ENCODE peak calls at places on chromosomes 5 and 9, in nine cellular contexts. One of them, this sample, is unnamed.

GRCh38 chr5:53463909-53464621 is 16.4 kb upstream of the FST start:
- DNase-seq in uterus: no peak
- DNase-seq in HCT116: no peak
- DNase-seq in breast epithelium: no peak
- DNase-seq in suprapubic skin: no peak
- DNase-seq in right lobe of liver: no peak
- DNase-seq in prostate gland: no peak
- DNase-seq in spleen: no peak
- DNase-seq in transverse colon: no peak
- DNase-seq in this sample: no peak

GRCh38 chr5:136025900-136026299 is 2.9 kb upstream of the TGFBI start:
- DNase-seq in uterus: peak; percentile 59
- DNase-seq in HCT116: no peak
- DNase-seq in breast epithelium: no peak
- DNase-seq in suprapubic skin: no peak
- DNase-seq in right lobe of liver: no peak
- DNase-seq in prostate gland: no peak
- DNase-seq in spleen: no peak
- DNase-seq in transverse colon: no peak
- DNase-seq in this sample: no peak

GRCh38 chr5:1054018-1054798 is 45.6 kb downstream of the NKD2 start:
- DNase-seq in uterus: no peak
- DNase-seq in HCT116: no peak
- DNase-seq in breast epithelium: no peak
- DNase-seq in suprapubic skin: no peak
- DNase-seq in right lobe of liver: peak; percentile 15
- DNase-seq in prostate gland: no peak
- DNase-seq in spleen: no peak
- DNase-seq in transverse colon: no peak
- DNase-seq in this sample: no peak

GRCh38 chr9:84393266-84393905 is 52.8 kb upstream of the SLC28A3 start:
- DNase-seq in uterus: no peak
- DNase-seq in HCT116: no peak
- DNase-seq in breast epithelium: no peak
- DNase-seq in suprapubic skin: no peak
- DNase-seq in right lobe of liver: no peak
- DNase-seq in prostate gland: no peak
- DNase-seq in spleen: no peak
- DNase-seq in transverse colon: no peak
- DNase-seq in this sample: no peak

GRCh38 chr9:72856985-72857631 is 95.7 kb downstream of the ALDH1A1 start:
- DNase-seq in uterus: no peak
- DNase-seq in HCT116: peak; percentile 65
- DNase-seq in breast epithelium: no peak
- DNase-seq in suprapubic skin: no peak
- DNase-seq in right lobe of liver: no peak
- DNase-seq in prostate gland: peak; percentile 27
- DNase-seq in spleen: no peak
- DNase-seq in transverse colon: no peak
- DNase-seq in this sample: peak; percentile 29

GRCh38 chr5:74765201-74765600 is 1.7 kb downstream of the GFM2 start:
- DNase-seq in uterus: no peak
- DNase-seq in HCT116: no peak
- DNase-seq in breast epithelium: no peak
- DNase-seq in suprapubic skin: no peak
- DNase-seq in right lobe of liver: no peak
- DNase-seq in prostate gland: no peak
- DNase-seq in spleen: no peak
- DNase-seq in transverse colon: no peak
- DNase-seq in this sample: no peak

GRCh38 chr5:141484499-141485304 is at the start of gene PCDHGC4:
- DNase-seq in uterus: no peak
- DNase-seq in HCT116: no peak
- DNase-seq in breast epithelium: no peak
- DNase-seq in suprapubic skin: no peak
- DNase-seq in right lobe of liver: no peak
- DNase-seq in prostate gland: no peak
- DNase-seq in spleen: no peak
- DNase-seq in transverse colon: no peak
- DNase-seq in this sample: no peak

GRCh38 chr5:17132444-17133083 is 84.9 kb upstream of the BASP1 start:
- DNase-seq in uterus: no peak
- DNase-seq in HCT116: no peak
- DNase-seq in breast epithelium: no peak
- DNase-seq in suprapubic skin: no peak
- DNase-seq in right lobe of liver: no peak
- DNase-seq in prostate gland: no peak
- DNase-seq in spleen: no peak
- DNase-seq in transverse colon: no peak
- DNase-seq in this sample: no peak

GRCh38 chr5:114411380-114411931 is 49.6 kb downstream of the KCNN2 start:
- DNase-seq in uterus: no peak
- DNase-seq in HCT116: no peak
- DNase-seq in breast epithelium: no peak
- DNase-seq in suprapubic skin: no peak
- DNase-seq in right lobe of liver: no peak
- DNase-seq in prostate gland: no peak
- DNase-seq in spleen: no peak
- DNase-seq in transverse colon: no peak
- DNase-seq in this sample: no peak

GRCh38 chr9:72864327-72864726 is 88.5 kb downstream of the ALDH1A1 start:
- DNase-seq in uterus: no peak
- DNase-seq in HCT116: no peak
- DNase-seq in breast epithelium: no peak
- DNase-seq in suprapubic skin: no peak
- DNase-seq in right lobe of liver: no peak
- DNase-seq in prostate gland: no peak
- DNase-seq in spleen: no peak
- DNase-seq in transverse colon: no peak
- DNase-seq in this sample: no peak

GRCh38 chr9:8143677-8144076 is 344.1 kb upstream of the DMAC1 start:
- DNase-seq in uterus: no peak
- DNase-seq in HCT116: no peak
- DNase-seq in breast epithelium: no peak
- DNase-seq in suprapubic skin: no peak
- DNase-seq in right lobe of liver: no peak
- DNase-seq in prostate gland: no peak
- DNase-seq in spleen: no peak
- DNase-seq in transverse colon: no peak
- DNase-seq in this sample: no peak

GRCh38 chr9:4739587-4740372 is 1.2 kb downstream of the AK3 start:
- DNase-seq in uterus: no peak
- DNase-seq in HCT116: no peak
- DNase-seq in breast epithelium: no peak
- DNase-seq in suprapubic skin: no peak
- DNase-seq in right lobe of liver: peak; percentile 49
- DNase-seq in prostate gland: no peak
- DNase-seq in spleen: no peak
- DNase-seq in transverse colon: peak; percentile 39
- DNase-seq in this sample: peak; percentile 41

GRCh38 chr5:1871441-1871840 is 11.3 kb downstream of the IRX4 start:
- DNase-seq in uterus: no peak
- DNase-seq in HCT116: no peak
- DNase-seq in breast epithelium: no peak
- DNase-seq in suprapubic skin: no peak
- DNase-seq in right lobe of liver: no peak
- DNase-seq in prostate gland: no peak
- DNase-seq in spleen: no peak
- DNase-seq in transverse colon: no peak
- DNase-seq in this sample: no peak

GRCh38 chr5:153276151-153276550 is 214.3 kb upstream of the GRIA1 start:
- DNase-seq in uterus: no peak
- DNase-seq in HCT116: no peak
- DNase-seq in breast epithelium: no peak
- DNase-seq in suprapubic skin: no peak
- DNase-seq in right lobe of liver: no peak
- DNase-seq in prostate gland: no peak
- DNase-seq in spleen: no peak
- DNase-seq in transverse colon: no peak
- DNase-seq in this sample: no peak

GRCh38 chr9:72137697-72138365 is 11.4 kb upstream of the GDA start:
- DNase-seq in uterus: no peak
- DNase-seq in HCT116: no peak
- DNase-seq in breast epithelium: no peak
- DNase-seq in suprapubic skin: no peak
- DNase-seq in right lobe of liver: no peak
- DNase-seq in prostate gland: no peak
- DNase-seq in spleen: no peak
- DNase-seq in transverse colon: no peak
- DNase-seq in this sample: no peak

GRCh38 chr9:73152445-73152844 is 780 bp downstream of the ANXA1 start:
- DNase-seq in uterus: no peak
- DNase-seq in HCT116: no peak
- DNase-seq in breast epithelium: no peak
- DNase-seq in suprapubic skin: no peak
- DNase-seq in right lobe of liver: no peak
- DNase-seq in prostate gland: no peak
- DNase-seq in spleen: no peak
- DNase-seq in transverse colon: no peak
- DNase-seq in this sample: no peak

GRCh38 chr9:14910178-14910805 is at the start of gene FREM1:
- DNase-seq in uterus: peak; percentile 56
- DNase-seq in HCT116: no peak
- DNase-seq in breast epithelium: no peak
- DNase-seq in suprapubic skin: no peak
- DNase-seq in right lobe of liver: peak; percentile 30
- DNase-seq in prostate gland: peak; percentile 5
- DNase-seq in spleen: no peak
- DNase-seq in transverse colon: peak; percentile 32
- DNase-seq in this sample: no peak

GRCh38 chr9:92042260-92042659 is 73.0 kb downstream of the SPTLC1 start:
- DNase-seq in uterus: no peak
- DNase-seq in HCT116: no peak
- DNase-seq in breast epithelium: no peak
- DNase-seq in suprapubic skin: no peak
- DNase-seq in right lobe of liver: no peak
- DNase-seq in prostate gland: no peak
- DNase-seq in spleen: no peak
- DNase-seq in transverse colon: no peak
- DNase-seq in this sample: no peak
- TF ChIP-seq POLR2A in uterus: no peak
- TF ChIP-seq POLR2A in HCT116: no peak
- TF ChIP-seq POLR2A in breast epithelium: no peak
- TF ChIP-seq POLR2A in suprapubic skin: no peak
- TF ChIP-seq POLR2A in right lobe of liver: no peak
- TF ChIP-seq POLR2A in prostate gland: no peak
- TF ChIP-seq POLR2A in spleen: no peak
- TF ChIP-seq POLR2A in transverse colon: no peak
- TF ChIP-seq POLR2A in this sample: no peak

GRCh38 chr9:127446720-127447415 is 4.3 kb downstream of the RPL12 start:
- DNase-seq in uterus: no peak
- DNase-seq in HCT116: no peak
- DNase-seq in breast epithelium: no peak
- DNase-seq in suprapubic skin: no peak
- DNase-seq in right lobe of liver: no peak
- DNase-seq in prostate gland: no peak
- DNase-seq in spleen: no peak
- DNase-seq in transverse colon: no peak
- DNase-seq in this sample: no peak
- TF ChIP-seq POLR2A in uterus: no peak
- TF ChIP-seq POLR2A in HCT116: no peak
- TF ChIP-seq POLR2A in breast epithelium: no peak
- TF ChIP-seq POLR2A in suprapubic skin: no peak
- TF ChIP-seq POLR2A in right lobe of liver: no peak
- TF ChIP-seq POLR2A in prostate gland: no peak
- TF ChIP-seq POLR2A in spleen: no peak
- TF ChIP-seq POLR2A in transverse colon: no peak
- TF ChIP-seq POLR2A in this sample: no peak

GRCh38 chr9:133978226-133979123 is 13.6 kb downstream of the VAV2 start:
- DNase-seq in uterus: no peak
- DNase-seq in HCT116: no peak
- DNase-seq in breast epithelium: no peak
- DNase-seq in suprapubic skin: no peak
- DNase-seq in right lobe of liver: peak; percentile 67
- DNase-seq in prostate gland: no peak
- DNase-seq in spleen: peak; percentile 69
- DNase-seq in transverse colon: no peak
- DNase-seq in this sample: no peak
- TF ChIP-seq POLR2A in uterus: no peak
- TF ChIP-seq POLR2A in HCT116: no peak
- TF ChIP-seq POLR2A in breast epithelium: no peak
- TF ChIP-seq POLR2A in suprapubic skin: no peak
- TF ChIP-seq POLR2A in right lobe of liver: no peak
- TF ChIP-seq POLR2A in prostate gland: no peak
- TF ChIP-seq POLR2A in spleen: no peak
- TF ChIP-seq POLR2A in transverse colon: no peak
- TF ChIP-seq POLR2A in this sample: no peak

DNA sequence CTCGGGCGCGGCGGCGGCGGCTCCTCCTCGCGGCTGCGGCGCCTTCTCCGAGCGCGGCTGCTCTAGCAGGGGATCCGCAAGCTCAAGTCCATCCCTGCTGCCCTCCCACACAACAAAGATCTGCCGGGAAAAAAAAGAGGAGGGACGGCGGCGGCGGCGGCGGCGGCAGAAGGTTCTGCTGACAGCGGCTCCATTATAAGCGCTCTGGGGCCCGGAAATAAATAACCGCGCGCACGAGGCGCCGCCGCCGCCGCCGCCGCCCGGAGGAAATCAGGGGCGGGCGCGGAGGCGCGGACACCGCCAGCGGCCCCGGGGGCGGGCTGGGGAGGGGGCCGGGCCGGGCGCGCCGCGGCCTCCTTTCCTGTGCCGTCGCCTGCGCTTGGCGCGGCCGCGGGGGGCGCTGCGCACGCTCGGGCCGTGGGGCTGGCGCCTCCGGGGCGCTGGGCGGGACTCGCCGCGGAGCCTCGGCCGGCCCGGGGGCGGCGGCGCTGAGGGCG is at the start of gene ANKH:
- DNase-seq in uterus: peak; percentile 78
- DNase-seq in HCT116: peak; percentile 16
- DNase-seq in breast epithelium: peak; percentile 62
- DNase-seq in suprapubic skin: no peak
- DNase-seq in right lobe of liver: peak; percentile 88
- DNase-seq in prostate gland: peak; percentile 79
- DNase-seq in spleen: peak; percentile 95
- DNase-seq in transverse colon: peak; percentile 87
- DNase-seq in this sample: peak; percentile 82
- TF ChIP-seq POLR2A in uterus: no peak
- TF ChIP-seq POLR2A in HCT116: peak; percentile 49
- TF ChIP-seq POLR2A in breast epithelium: no peak
- TF ChIP-seq POLR2A in suprapubic skin: no peak
- TF ChIP-seq POLR2A in right lobe of liver: no peak
- TF ChIP-seq POLR2A in prostate gland: peak; percentile 18
- TF ChIP-seq POLR2A in spleen: no peak
- TF ChIP-seq POLR2A in transverse colon: no peak
- TF ChIP-seq POLR2A in this sample: no peak